ENCODE peak calls at places on chromosomes 13 and 19, in nine cellular contexts. One of them, this sample, is unnamed.

GRCh38 chr19:45323671-45324081 is 1.0 kb upstream of the CKM start:
- DNase-seq in NCI-H187: no peak
- DNase-seq in activated CD4-positive, alpha-beta T cell treated with anti-CD3 and anti-CD28 coated beads for 36 hours: no peak
- DNase-seq in NCI-H2227 treated with DMSO at 0.1 percent for 48 hours: no peak
- DNase-seq in RWPE1: no peak
- DNase-seq in KG1: no peak
- DNase-seq in ELF-1: no peak
- DNase-seq in HTR-8/SVneo: no peak
- DNase-seq in GM23248: peak; percentile 33
- DNase-seq in this sample: no peak

GRCh38 chr13:100088282-100088647 is 628 bp upstream of the PCCA start:
- DNase-seq in NCI-H187: no peak
- DNase-seq in activated CD4-positive, alpha-beta T cell treated with anti-CD3 and anti-CD28 coated beads for 36 hours: no peak
- DNase-seq in NCI-H2227 treated with DMSO at 0.1 percent for 48 hours: no peak
- DNase-seq in RWPE1: no peak
- DNase-seq in KG1: no peak
- DNase-seq in ELF-1: no peak
- DNase-seq in HTR-8/SVneo: no peak
- DNase-seq in GM23248: no peak
- DNase-seq in this sample: no peak

GRCh38 chr13:33764716-33765115 is 53.2 kb upstream of the RFC3 start:
- DNase-seq in NCI-H187: no peak
- DNase-seq in activated CD4-positive, alpha-beta T cell treated with anti-CD3 and anti-CD28 coated beads for 36 hours: no peak
- DNase-seq in NCI-H2227 treated with DMSO at 0.1 percent for 48 hours: no peak
- DNase-seq in RWPE1: no peak
- DNase-seq in KG1: no peak
- DNase-seq in ELF-1: no peak
- DNase-seq in HTR-8/SVneo: no peak
- DNase-seq in GM23248: no peak
- DNase-seq in this sample: no peak

GRCh38 chr13:113860579-113861432 is 3.1 kb downstream of the GAS6 start:
- DNase-seq in NCI-H187: no peak
- DNase-seq in activated CD4-positive, alpha-beta T cell treated with anti-CD3 and anti-CD28 coated beads for 36 hours: no peak
- DNase-seq in NCI-H2227 treated with DMSO at 0.1 percent for 48 hours: no peak
- DNase-seq in RWPE1: no peak
- DNase-seq in KG1: no peak
- DNase-seq in ELF-1: peak; percentile 87
- DNase-seq in HTR-8/SVneo: peak; percentile 21
- DNase-seq in GM23248: no peak
- DNase-seq in this sample: no peak

GRCh38 chr19:16336571-16336970 is 11.9 kb downstream of the KLF2 start:
- DNase-seq in NCI-H187: no peak
- DNase-seq in activated CD4-positive, alpha-beta T cell treated with anti-CD3 and anti-CD28 coated beads for 36 hours: no peak
- DNase-seq in NCI-H2227 treated with DMSO at 0.1 percent for 48 hours: no peak
- DNase-seq in RWPE1: no peak
- DNase-seq in KG1: no peak
- DNase-seq in ELF-1: no peak
- DNase-seq in HTR-8/SVneo: no peak
- DNase-seq in GM23248: peak; percentile 62
- DNase-seq in this sample: no peak

GRCh38 chr13:97743946-97744345 is 209.5 kb upstream of the IPO5 start:
- DNase-seq in NCI-H187: no peak
- DNase-seq in activated CD4-positive, alpha-beta T cell treated with anti-CD3 and anti-CD28 coated beads for 36 hours: no peak
- DNase-seq in NCI-H2227 treated with DMSO at 0.1 percent for 48 hours: no peak
- DNase-seq in RWPE1: no peak
- DNase-seq in KG1: no peak
- DNase-seq in ELF-1: no peak
- DNase-seq in HTR-8/SVneo: no peak
- DNase-seq in GM23248: peak; percentile 17
- DNase-seq in this sample: no peak

GRCh38 chr13:59837101-59837500 is 326.6 kb downstream of the DIAPH3 start:
- DNase-seq in NCI-H187: no peak
- DNase-seq in activated CD4-positive, alpha-beta T cell treated with anti-CD3 and anti-CD28 coated beads for 36 hours: no peak
- DNase-seq in NCI-H2227 treated with DMSO at 0.1 percent for 48 hours: no peak
- DNase-seq in RWPE1: no peak
- DNase-seq in KG1: no peak
- DNase-seq in ELF-1: no peak
- DNase-seq in HTR-8/SVneo: no peak
- DNase-seq in GM23248: no peak
- DNase-seq in this sample: no peak

GRCh38 chr13:87884874-87885273 is 213.7 kb downstream of the SLITRK5 start:
- DNase-seq in NCI-H187: no peak
- DNase-seq in activated CD4-positive, alpha-beta T cell treated with anti-CD3 and anti-CD28 coated beads for 36 hours: no peak
- DNase-seq in NCI-H2227 treated with DMSO at 0.1 percent for 48 hours: peak; percentile 40
- DNase-seq in RWPE1: peak; percentile 1
- DNase-seq in KG1: no peak
- DNase-seq in ELF-1: peak; percentile 5
- DNase-seq in HTR-8/SVneo: peak; percentile 35
- DNase-seq in GM23248: no peak
- DNase-seq in this sample: no peak

GRCh38 chr13:113879506-113880360 is 15.9 kb upstream of the GAS6 start:
- DNase-seq in NCI-H187: no peak
- DNase-seq in activated CD4-positive, alpha-beta T cell treated with anti-CD3 and anti-CD28 coated beads for 36 hours: no peak
- DNase-seq in NCI-H2227 treated with DMSO at 0.1 percent for 48 hours: no peak
- DNase-seq in RWPE1: no peak
- DNase-seq in KG1: no peak
- DNase-seq in ELF-1: no peak
- DNase-seq in HTR-8/SVneo: no peak
- DNase-seq in GM23248: no peak
- DNase-seq in this sample: no peak

GRCh38 chr19:15475611-15476010 is 3.7 kb downstream of the PGLYRP2 start:
- DNase-seq in NCI-H187: no peak
- DNase-seq in activated CD4-positive, alpha-beta T cell treated with anti-CD3 and anti-CD28 coated beads for 36 hours: no peak
- DNase-seq in NCI-H2227 treated with DMSO at 0.1 percent for 48 hours: no peak
- DNase-seq in RWPE1: no peak
- DNase-seq in KG1: no peak
- DNase-seq in ELF-1: no peak
- DNase-seq in HTR-8/SVneo: no peak
- DNase-seq in GM23248: no peak
- DNase-seq in this sample: no peak

GRCh38 chr19:41426952-41427646 is at the start of gene B3GNT8:
- DNase-seq in NCI-H187: peak; percentile 84
- DNase-seq in activated CD4-positive, alpha-beta T cell treated with anti-CD3 and anti-CD28 coated beads for 36 hours: peak; percentile 73
- DNase-seq in NCI-H2227 treated with DMSO at 0.1 percent for 48 hours: peak; percentile 89
- DNase-seq in RWPE1: peak; percentile 88
- DNase-seq in KG1: peak; percentile 21
- DNase-seq in ELF-1: peak; percentile 78
- DNase-seq in HTR-8/SVneo: no peak
- DNase-seq in GM23248: peak; percentile 86
- DNase-seq in this sample: peak; percentile 29

GRCh38 chr19:44570603-44570983 is 41.1 kb upstream of the CEACAM20 start:
- DNase-seq in NCI-H187: no peak
- DNase-seq in activated CD4-positive, alpha-beta T cell treated with anti-CD3 and anti-CD28 coated beads for 36 hours: no peak
- DNase-seq in NCI-H2227 treated with DMSO at 0.1 percent for 48 hours: no peak
- DNase-seq in RWPE1: no peak
- DNase-seq in KG1: no peak
- DNase-seq in ELF-1: no peak
- DNase-seq in HTR-8/SVneo: no peak
- DNase-seq in GM23248: no peak
- DNase-seq in this sample: no peak

GRCh38 chr13:90315061-90315460 is 1032.4 kb upstream of the MIR17HG start:
- DNase-seq in NCI-H187: no peak
- DNase-seq in activated CD4-positive, alpha-beta T cell treated with anti-CD3 and anti-CD28 coated beads for 36 hours: no peak
- DNase-seq in NCI-H2227 treated with DMSO at 0.1 percent for 48 hours: no peak
- DNase-seq in RWPE1: no peak
- DNase-seq in KG1: no peak
- DNase-seq in ELF-1: peak; percentile 66
- DNase-seq in HTR-8/SVneo: no peak
- DNase-seq in GM23248: no peak
- DNase-seq in this sample: no peak

GRCh38 chr13:97878421-97879375 is 74.8 kb upstream of the IPO5 start:
- DNase-seq in NCI-H187: peak; percentile 81
- DNase-seq in activated CD4-positive, alpha-beta T cell treated with anti-CD3 and anti-CD28 coated beads for 36 hours: no peak
- DNase-seq in NCI-H2227 treated with DMSO at 0.1 percent for 48 hours: no peak
- DNase-seq in RWPE1: no peak
- DNase-seq in KG1: no peak
- DNase-seq in ELF-1: no peak
- DNase-seq in HTR-8/SVneo: no peak
- DNase-seq in GM23248: no peak
- DNase-seq in this sample: no peak

GRCh38 chr13:57857945-57858344 is 226.4 kb downstream of the PCDH17 start:
- DNase-seq in NCI-H187: no peak
- DNase-seq in activated CD4-positive, alpha-beta T cell treated with anti-CD3 and anti-CD28 coated beads for 36 hours: no peak
- DNase-seq in NCI-H2227 treated with DMSO at 0.1 percent for 48 hours: no peak
- DNase-seq in RWPE1: no peak
- DNase-seq in KG1: no peak
- DNase-seq in ELF-1: no peak
- DNase-seq in HTR-8/SVneo: no peak
- DNase-seq in GM23248: no peak
- DNase-seq in this sample: no peak

GRCh38 chr19:19399733-19400438 is 5.6 kb upstream of the GATAD2A start:
- DNase-seq in NCI-H187: no peak
- DNase-seq in activated CD4-positive, alpha-beta T cell treated with anti-CD3 and anti-CD28 coated beads for 36 hours: no peak
- DNase-seq in NCI-H2227 treated with DMSO at 0.1 percent for 48 hours: no peak
- DNase-seq in RWPE1: no peak
- DNase-seq in KG1: no peak
- DNase-seq in ELF-1: no peak
- DNase-seq in HTR-8/SVneo: no peak
- DNase-seq in GM23248: peak; percentile 75
- DNase-seq in this sample: no peak

GRCh38 chr19:29483641-29483920 is 42.2 kb upstream of the VSTM2B start:
- DNase-seq in NCI-H187: no peak
- DNase-seq in activated CD4-positive, alpha-beta T cell treated with anti-CD3 and anti-CD28 coated beads for 36 hours: no peak
- DNase-seq in NCI-H2227 treated with DMSO at 0.1 percent for 48 hours: no peak
- DNase-seq in RWPE1: no peak
- DNase-seq in KG1: no peak
- DNase-seq in ELF-1: no peak
- DNase-seq in HTR-8/SVneo: no peak
- DNase-seq in GM23248: no peak
- DNase-seq in this sample: no peak

GRCh38 chr19:23145617-23146415 is 29.0 kb downstream of the ZNF730 start:
- DNase-seq in NCI-H187: no peak
- DNase-seq in activated CD4-positive, alpha-beta T cell treated with anti-CD3 and anti-CD28 coated beads for 36 hours: no peak
- DNase-seq in NCI-H2227 treated with DMSO at 0.1 percent for 48 hours: no peak
- DNase-seq in RWPE1: no peak
- DNase-seq in KG1: no peak
- DNase-seq in ELF-1: no peak
- DNase-seq in HTR-8/SVneo: no peak
- DNase-seq in GM23248: no peak
- DNase-seq in this sample: no peak

GRCh38 chr19:42129399-42130253 is 2.6 kb downstream of the POU2F2 start:
- DNase-seq in NCI-H187: no peak
- DNase-seq in activated CD4-positive, alpha-beta T cell treated with anti-CD3 and anti-CD28 coated beads for 36 hours: no peak
- DNase-seq in NCI-H2227 treated with DMSO at 0.1 percent for 48 hours: no peak
- DNase-seq in RWPE1: peak; percentile 59
- DNase-seq in KG1: no peak
- DNase-seq in ELF-1: no peak
- DNase-seq in HTR-8/SVneo: no peak
- DNase-seq in GM23248: peak; percentile 81
- DNase-seq in this sample: no peak

GRCh38 chr13:112145221-112146072 is 78.5 kb downstream of the SOX1 start:
- DNase-seq in NCI-H187: no peak
- DNase-seq in activated CD4-positive, alpha-beta T cell treated with anti-CD3 and anti-CD28 coated beads for 36 hours: no peak
- DNase-seq in NCI-H2227 treated with DMSO at 0.1 percent for 48 hours: no peak
- DNase-seq in RWPE1: no peak
- DNase-seq in KG1: no peak
- DNase-seq in ELF-1: no peak
- DNase-seq in HTR-8/SVneo: no peak
- DNase-seq in GM23248: no peak
- DNase-seq in this sample: no peak

GRCh38 chr19:2992958-2993357 is 15.6 kb downstream of the TLE6 start:
- DNase-seq in NCI-H187: no peak
- DNase-seq in activated CD4-positive, alpha-beta T cell treated with anti-CD3 and anti-CD28 coated beads for 36 hours: no peak
- DNase-seq in NCI-H2227 treated with DMSO at 0.1 percent for 48 hours: no peak
- DNase-seq in RWPE1: no peak
- DNase-seq in KG1: no peak
- DNase-seq in ELF-1: no peak
- DNase-seq in HTR-8/SVneo: no peak
- DNase-seq in GM23248: no peak
- DNase-seq in this sample: no peak

GRCh38 chr19:56138069-56138468 is 3.0 kb upstream of the ZNF444 start:
- DNase-seq in NCI-H187: no peak
- DNase-seq in activated CD4-positive, alpha-beta T cell treated with anti-CD3 and anti-CD28 coated beads for 36 hours: no peak
- DNase-seq in NCI-H2227 treated with DMSO at 0.1 percent for 48 hours: no peak
- DNase-seq in RWPE1: no peak
- DNase-seq in KG1: no peak
- DNase-seq in ELF-1: no peak
- DNase-seq in HTR-8/SVneo: no peak
- DNase-seq in GM23248: no peak
- DNase-seq in this sample: no peak

GRCh38 chr19:56084835-56085536 is 36.1 kb downstream of the ZNF787 start:
- DNase-seq in NCI-H187: no peak
- DNase-seq in activated CD4-positive, alpha-beta T cell treated with anti-CD3 and anti-CD28 coated beads for 36 hours: no peak
- DNase-seq in NCI-H2227 treated with DMSO at 0.1 percent for 48 hours: peak; percentile 49
- DNase-seq in RWPE1: no peak
- DNase-seq in KG1: no peak
- DNase-seq in ELF-1: no peak
- DNase-seq in HTR-8/SVneo: no peak
- DNase-seq in GM23248: no peak
- DNase-seq in this sample: no peak

GRCh38 chr19:4969772-4970531 is 1.0 kb downstream of the KDM4B start:
- DNase-seq in NCI-H187: no peak
- DNase-seq in activated CD4-positive, alpha-beta T cell treated with anti-CD3 and anti-CD28 coated beads for 36 hours: peak; percentile 35
- DNase-seq in NCI-H2227 treated with DMSO at 0.1 percent for 48 hours: no peak
- DNase-seq in RWPE1: no peak
- DNase-seq in KG1: no peak
- DNase-seq in ELF-1: no peak
- DNase-seq in HTR-8/SVneo: no peak
- DNase-seq in GM23248: peak; percentile 73
- DNase-seq in this sample: no peak

GRCh38 chr19:45094158-45094557 is 1.2 kb downstream of the PPP1R37 start:
- DNase-seq in NCI-H187: no peak
- DNase-seq in activated CD4-positive, alpha-beta T cell treated with anti-CD3 and anti-CD28 coated beads for 36 hours: no peak
- DNase-seq in NCI-H2227 treated with DMSO at 0.1 percent for 48 hours: no peak
- DNase-seq in RWPE1: no peak
- DNase-seq in KG1: no peak
- DNase-seq in ELF-1: no peak
- DNase-seq in HTR-8/SVneo: no peak
- DNase-seq in GM23248: no peak
- DNase-seq in this sample: no peak

GRCh38 chr13:24178847-24179845 is 18.6 kb downstream of the SPATA13 start:
- DNase-seq in NCI-H187: no peak
- DNase-seq in activated CD4-positive, alpha-beta T cell treated with anti-CD3 and anti-CD28 coated beads for 36 hours: no peak
- DNase-seq in NCI-H2227 treated with DMSO at 0.1 percent for 48 hours: no peak
- DNase-seq in RWPE1: no peak
- DNase-seq in KG1: no peak
- DNase-seq in ELF-1: no peak
- DNase-seq in HTR-8/SVneo: no peak
- DNase-seq in GM23248: peak; percentile 85
- DNase-seq in this sample: no peak

GRCh38 chr13:27556109-27556508 is 64.2 kb downstream of the LNX2 start:
- DNase-seq in NCI-H187: no peak
- DNase-seq in activated CD4-positive, alpha-beta T cell treated with anti-CD3 and anti-CD28 coated beads for 36 hours: peak; percentile 10
- DNase-seq in NCI-H2227 treated with DMSO at 0.1 percent for 48 hours: no peak
- DNase-seq in RWPE1: no peak
- DNase-seq in KG1: no peak
- DNase-seq in ELF-1: no peak
- DNase-seq in HTR-8/SVneo: no peak
- DNase-seq in GM23248: peak; percentile 58
- DNase-seq in this sample: no peak

GRCh38 chr13:31221057-31221456 is 21.3 kb downstream of the B3GLCT start:
- DNase-seq in NCI-H187: no peak
- DNase-seq in activated CD4-positive, alpha-beta T cell treated with anti-CD3 and anti-CD28 coated beads for 36 hours: no peak
- DNase-seq in NCI-H2227 treated with DMSO at 0.1 percent for 48 hours: no peak
- DNase-seq in RWPE1: no peak
- DNase-seq in KG1: no peak
- DNase-seq in ELF-1: peak; percentile 30
- DNase-seq in HTR-8/SVneo: no peak
- DNase-seq in GM23248: no peak
- DNase-seq in this sample: no peak

GRCh38 chr19:6263306-6264076 is 16.3 kb downstream of the MLLT1 start:
- DNase-seq in NCI-H187: no peak
- DNase-seq in activated CD4-positive, alpha-beta T cell treated with anti-CD3 and anti-CD28 coated beads for 36 hours: no peak
- DNase-seq in NCI-H2227 treated with DMSO at 0.1 percent for 48 hours: no peak
- DNase-seq in RWPE1: no peak
- DNase-seq in KG1: no peak
- DNase-seq in ELF-1: no peak
- DNase-seq in HTR-8/SVneo: no peak
- DNase-seq in GM23248: no peak
- DNase-seq in this sample: no peak

GRCh38 chr13:49657241-49657641 is 28.9 kb downstream of the ARL11 start:
- DNase-seq in NCI-H187: no peak
- DNase-seq in activated CD4-positive, alpha-beta T cell treated with anti-CD3 and anti-CD28 coated beads for 36 hours: no peak
- DNase-seq in NCI-H2227 treated with DMSO at 0.1 percent for 48 hours: no peak
- DNase-seq in RWPE1: no peak
- DNase-seq in KG1: no peak
- DNase-seq in ELF-1: peak; percentile 14
- DNase-seq in HTR-8/SVneo: no peak
- DNase-seq in GM23248: no peak
- DNase-seq in this sample: no peak

GRCh38 chr19:23999821-24000610 is 85.3 kb downstream of the ZNF726 start:
- DNase-seq in NCI-H187: no peak
- DNase-seq in activated CD4-positive, alpha-beta T cell treated with anti-CD3 and anti-CD28 coated beads for 36 hours: no peak
- DNase-seq in NCI-H2227 treated with DMSO at 0.1 percent for 48 hours: no peak
- DNase-seq in RWPE1: peak; percentile 57
- DNase-seq in KG1: no peak
- DNase-seq in ELF-1: no peak
- DNase-seq in HTR-8/SVneo: no peak
- DNase-seq in GM23248: no peak
- DNase-seq in this sample: peak; percentile 27